ENCODE peak calls at places on chromosomes 5 and 9, in five cellular contexts. K is GM23248, N is brain microvascular endothelial cell, E is astrocyte, O is heart left ventricle. M is an unnamed sample. For H3K27me3 and H3K36me3, the result is how much of the 10 kb centered on the place peaks cover.

GRCh38 chr9:72041775-72042194 is 18.6 kb downstream of the C9orf57 start:
- DNase-seq in E (peak), O (peak), K (peak), N (no peak), M (peak)

GRCh38 chr5:43572357-43572756 is 15.5 kb upstream of the PAIP1 start:
- DNase-seq in K (peak), O (no peak), E (peak), N (no peak), M (no peak)

GRCh38 chr5:127934791-127935256 is 148.7 kb upstream of the SLC12A2 start:
- DNase-seq in K (peak), N (no peak), O (no peak), E (peak), M (no peak)

GRCh38 chr5:80988419-80988925 is 28.3 kb downstream of the RASGRF2 start:
- DNase-seq in N (no peak), O (no peak), E (no peak), K (no peak), M (no peak)

GRCh38 chr9:97543568-97543967 is 42.1 kb downstream of the TMOD1 start:
- DNase-seq in K (peak), O (no peak), N (no peak), E (no peak), M (no peak)

GRCh38 chr9:34254966-34255825 is 73.9 kb downstream of the KIF24 start:
- DNase-seq in O (peak), K (peak), E (no peak), N (no peak), M (no peak)

GRCh38 chr5:25006734-25007133 is 362.0 kb upstream of the CDH10 start:
- DNase-seq in K (peak), E (peak), N (no peak), O (no peak), M (no peak)

GRCh38 chr9:118896356-118897000 is 472.8 kb downstream of the BRINP1 start:
- DNase-seq in E (peak), N (no peak), K (peak), O (no peak), M (no peak)

GRCh38 chr5:33772276-33772990 is 119.4 kb downstream of the ADAMTS12 start:
- DNase-seq in O (no peak), K (peak), E (peak), N (no peak), M (no peak)

GRCh38 chr5:156411131-156411727 is 84.3 kb downstream of the SGCD start:
- DNase-seq in E (peak), N (no peak), O (no peak), K (peak), M (no peak)

GRCh38 chr9:110029422-110029814 is 178.5 kb downstream of the C9orf152 start:
- DNase-seq in O (no peak), K (peak), E (peak), N (peak), M (no peak)

GRCh38 chr5:132076202-132076830 is 2.7 kb downstream of the CSF2 start:
- DNase-seq in N (no peak), E (no peak), O (no peak), K (no peak), M (no peak)
- H3K27me3 ChIP-seq in N (under half), E (under half), O (under half), K (under half), M (under half)

GRCh38 chr5:31585519-31586270 is 53.2 kb upstream of the PDZD2 start:
- DNase-seq in K (peak), N (peak), O (no peak), E (peak), M (no peak)
- H3K36me3 ChIP-seq in K (under half), N (under half), O (under half), E (under half), M (under half)

DNA sequence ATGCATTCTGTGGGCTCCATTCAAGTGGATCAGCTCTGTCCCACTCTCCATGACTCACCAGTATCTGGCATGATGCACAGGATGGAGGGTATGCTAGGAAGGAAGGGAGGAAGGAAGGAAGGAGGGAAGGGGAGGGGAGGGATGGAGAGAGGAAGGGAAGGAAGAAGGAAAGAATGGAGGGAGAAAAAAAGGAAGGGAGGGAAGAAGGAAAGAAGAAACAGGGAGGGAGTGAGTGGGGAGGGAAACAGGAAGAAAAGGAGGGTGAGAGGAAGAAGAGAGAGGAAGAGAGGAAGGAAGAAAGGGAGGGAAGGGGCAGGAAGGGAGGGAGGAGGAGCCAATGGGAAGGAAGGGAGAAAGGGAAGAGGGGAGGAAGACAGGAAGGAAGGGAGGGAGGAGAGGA is 5.3 kb upstream of the BARHL1 start:
- DNase-seq in N (no peak), E (no peak), K (no peak), O (no peak), M (no peak)
- H3K27me3 ChIP-seq in N (half or more), E (half or more), K (half or more), O (half or more), M (half or more)

DNA sequence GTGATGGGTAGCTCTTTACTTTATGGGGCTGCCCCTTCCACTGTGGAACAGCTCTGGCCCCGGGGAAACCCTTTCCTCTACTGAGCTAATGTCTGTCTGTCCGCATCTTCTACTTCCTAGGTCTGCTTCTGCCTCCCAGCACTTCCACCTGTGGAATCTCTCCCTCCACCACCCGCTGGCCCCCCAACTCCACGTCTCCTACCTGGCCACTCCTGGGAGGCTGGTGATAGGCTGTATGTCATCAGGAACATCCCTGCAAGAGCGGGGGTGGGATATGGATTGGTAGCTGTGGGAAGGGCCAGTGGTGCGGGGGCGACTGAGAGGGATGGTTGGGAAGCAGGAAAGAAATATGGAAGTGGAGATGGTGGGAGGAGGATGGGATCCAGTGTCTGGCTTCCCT is 9.2 kb downstream of the ALAD start:
- DNase-seq in K (no peak), E (no peak), N (no peak), O (no peak), M (no peak)
- H3K36me3 ChIP-seq in K (under half), E (under half), N (under half), O (half or more), M (half or more)

DNA sequence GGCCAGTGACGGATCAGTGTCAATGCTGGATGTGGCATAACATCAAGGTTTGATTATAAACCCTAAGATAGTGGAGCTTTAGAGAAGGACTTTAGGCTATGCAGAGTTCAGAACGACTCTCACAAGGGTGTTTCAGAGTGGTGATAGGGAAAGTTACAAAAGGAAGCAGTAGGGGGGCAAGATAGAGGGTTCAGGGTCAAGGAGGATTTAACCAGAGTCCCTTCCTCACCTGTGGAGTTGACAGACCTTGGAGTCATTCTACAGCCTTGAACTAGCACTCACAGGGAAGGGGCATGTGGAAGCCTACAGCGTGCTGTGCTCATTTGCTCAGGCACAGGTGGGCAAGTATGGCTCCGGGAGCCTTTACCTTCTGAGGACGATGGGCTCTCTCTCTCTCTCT is 7.9 kb downstream of the DMRT1 start:
- DNase-seq in E (no peak), K (no peak), O (no peak), N (no peak), M (no peak)
- H3K27me3 ChIP-seq in E (under half), K (under half), O (half or more), N (under half), M (under half)

M was measured in lower lobe of right lung.